ENCODE peak calls at places on chromosomes 2 and 18, in six cellular contexts. U, Y, W, G, Z and L are unnamed samples.
A peak's percentile ranks its signal among the peaks of the same experiment; 100 is the strongest.

GRCh38 chr18:57915241-57915640 is 112.1 kb upstream of the ATP8B1 start:
- DNase-seq in U (no peak), Y (no peak), W (peak; percentile 95), G (no peak), Z (no peak), L (no peak)

GRCh38 chr2:220789961-220790360 is 782.1 kb downstream of the EPHA4 start:
- DNase-seq in U (peak; percentile 52), Y (peak; percentile 54), W (no peak), G (no peak), Z (no peak), L (peak; percentile 49)

GRCh38 chr2:70785137-70785911 is 5.1 kb downstream of the FIGLA start:
- DNase-seq in U (peak; percentile 71), Y (no peak), W (peak; percentile 55), G (no peak), Z (peak; percentile 26), L (no peak)

GRCh38 chr18:25896178-25896780 is 194.1 kb downstream of the SS18 start:
- DNase-seq in U (peak; percentile 18), Y (peak; percentile 25), W (peak; percentile 39), G (no peak), Z (no peak), L (peak; percentile 30)

GRCh38 chr2:184681642-184682321 is 83.5 kb downstream of the ZNF804A start:
- DNase-seq in U (no peak), Y (no peak), W (no peak), G (no peak), Z (no peak), L (no peak)

GRCh38 chr2:177429688-177430325 is 37.2 kb downstream of the AGPS start:
- DNase-seq in U (peak; percentile 94), Y (peak; percentile 78), W (no peak), G (no peak), Z (no peak), L (peak; percentile 86)

GRCh38 chr2:134621939-134622705 is 96.7 kb downstream of the TMEM163 start:
- DNase-seq in U (peak; percentile 14), Y (no peak), W (no peak), G (no peak), Z (no peak), L (no peak)

GRCh38 chr2:32495139-32495538 is 132.7 kb upstream of the TTC27 start:
- DNase-seq in U (no peak), Y (no peak), W (no peak), G (no peak), Z (no peak), L (no peak)

GRCh38 chr18:79573921-79574491 is 105.6 kb upstream of the CTDP1 start:
- DNase-seq in U (no peak), Y (no peak), W (no peak), G (no peak), Z (no peak), L (no peak)

GRCh38 chr2:232439758-232440135 is 16.2 kb upstream of the ALPI start:
- DNase-seq in U (no peak), Y (no peak), W (no peak), G (no peak), Z (no peak), L (no peak)

GRCh38 chr2:236867441-236868260 is 218.0 kb upstream of the COPS8 start:
- DNase-seq in U (peak; percentile 35), Y (no peak), W (no peak), G (no peak), Z (no peak), L (peak; percentile 88)

GRCh38 chr2:9748586-9748985 is 94.7 kb upstream of the TAF1B start:
- DNase-seq in U (peak; percentile 63), Y (no peak), W (peak; percentile 24), G (no peak), Z (no peak), L (no peak)

GRCh38 chr2:96470636-96471035 is 34.5 kb downstream of the NEURL3 start:
- DNase-seq in U (no peak), Y (no peak), W (no peak), G (peak; percentile 45), Z (peak; percentile 40), L (no peak)

GRCh38 chr2:153770359-153770991 is 101.2 kb upstream of the GALNT13 start:
- DNase-seq in U (no peak), Y (no peak), W (no peak), G (no peak), Z (no peak), L (no peak)

GRCh38 chr18:79387214-79387613 is 8.5 kb upstream of the NFATC1 start:
- DNase-seq in U (no peak), Y (no peak), W (no peak), G (no peak), Z (no peak), L (no peak)

GRCh38 chr18:78650926-78651325 is 328.7 kb upstream of the SALL3 start:
- DNase-seq in U (no peak), Y (no peak), W (no peak), G (no peak), Z (no peak), L (no peak)

GRCh38 chr2:100043891-100044255 is 98.5 kb downstream of the AFF3 start:
- DNase-seq in U (no peak), Y (no peak), W (no peak), G (no peak), Z (no peak), L (no peak)

GRCh38 chr2:13021470-13021957 is 304.8 kb downstream of the TRIB2 start:
- DNase-seq in U (no peak), Y (no peak), W (no peak), G (no peak), Z (no peak), L (no peak)

GRCh38 chr2:201471732-201472395 is 20.3 kb downstream of the STRADB start:
- DNase-seq in U (no peak), Y (no peak), W (no peak), G (no peak), Z (no peak), L (peak; percentile 90)

GRCh38 chr2:158753561-158754302 is 41.4 kb upstream of the DAPL1 start:
- DNase-seq in U (peak; percentile 69), Y (peak; percentile 38), W (peak; percentile 50), G (no peak), Z (no peak), L (peak; percentile 36)

GRCh38 chr2:190365499-190366204 is 22.3 kb downstream of the INPP1 start:
- DNase-seq in U (no peak), Y (no peak), W (peak; percentile 51), G (no peak), Z (no peak), L (no peak)

GRCh38 chr2:186903183-186903582 is 54.2 kb upstream of the ZSWIM2 start:
- DNase-seq in U (peak; percentile 18), Y (no peak), W (peak; percentile 6), G (no peak), Z (no peak), L (no peak)